ENCODE peak calls at places on chromosomes 6 and 20, in four cellular contexts. W is effector memory CD4-positive, alpha-beta T cell; H is effector memory CD8-positive, alpha-beta T cell; J is neural progenitor cell. F is an unnamed sample.

GRCh38 chr20:5113615-5113986 is 6.2 kb downstream of the PCNA start:
- DNase-seq in W (no peak), H (no peak), J (no peak), F (no peak)

GRCh38 chr6:31821301-31822037 is 6.1 kb upstream of the HSPA1B start:
- DNase-seq in W (no peak), H (no peak), J (peak; percentile 74), F (no peak)

GRCh38 chr6:4664117-4664626 is 112.0 kb upstream of the CDYL start:
- DNase-seq in W (no peak), H (no peak), J (no peak), F (no peak)

GRCh38 chr6:153150400-153150766 is 19.3 kb upstream of the RGS17 start:
- DNase-seq in W (no peak), H (no peak), J (no peak), F (no peak)

GRCh38 chr6:7200598-7201443 is 93.1 kb downstream of the RREB1 start:
- DNase-seq in W (no peak), H (no peak), J (no peak), F (no peak)

GRCh38 chr6:143940011-143940597 is 68.0 kb downstream of the PLAGL1 start:
- DNase-seq in W (peak; percentile 9), H (peak; percentile 36), J (peak; percentile 54), F (peak; percentile 41)

GRCh38 chr6:170091639-170092579 is 199.0 kb downstream of the DLL1 start:
- DNase-seq in W (no peak), H (no peak), J (no peak), F (no peak)

GRCh38 chr6:13614926-13615801 is at the start of gene NOL7:
- DNase-seq in W (peak; percentile 97), H (peak; percentile 99), J (peak; percentile 99), F (peak; percentile 99)

GRCh38 chr6:126170875-126171489 is 168.9 kb upstream of the CENPW start:
- DNase-seq in W (no peak), H (peak; percentile 1), J (peak; percentile 42), F (no peak)

GRCh38 chr6:42337985-42338572 is 113.6 kb downstream of the TRERF1 start:
- DNase-seq in W (no peak), H (no peak), J (no peak), F (no peak)

GRCh38 chr6:32664354-32664753 is 2.1 kb downstream of the HLA-DQB1 start:
- DNase-seq in W (no peak), H (no peak), J (no peak), F (no peak)

GRCh38 chr6:31750411-31751022 is 10.7 kb downstream of the MSH5 start:
- DNase-seq in W (no peak), H (no peak), J (no peak), F (no peak)

GRCh38 chr6:135188718-135189117 is 7.6 kb downstream of the MYB start:
- DNase-seq in W (no peak), H (no peak), J (no peak), F (no peak)

GRCh38 chr6:90502866-90503407 is 83.9 kb downstream of the MAP3K7 start:
- DNase-seq in W (no peak), H (no peak), J (peak; percentile 71), F (no peak)

GRCh38 chr6:47787620-47788497 is 6.0 kb downstream of the OPN5 start:
- DNase-seq in W (peak; percentile 13), H (peak; percentile 26), J (peak; percentile 79), F (peak; percentile 23)

GRCh38 chr20:23245553-23246128 is 105.0 kb upstream of the NXT1 start:
- DNase-seq in W (no peak), H (no peak), J (peak; percentile 59), F (peak; percentile 18)

GRCh38 chr6:134170844-134171243 is 118.4 kb upstream of the SLC2A12 start:
- DNase-seq in W (no peak), H (no peak), J (peak; percentile 10), F (no peak)

GRCh38 chr6:8674088-8674487 is 238.7 kb upstream of the SLC35B3 start:
- DNase-seq in W (no peak), H (no peak), J (no peak), F (no peak)

GRCh38 chr20:7841967-7842301 is 98.3 kb downstream of the HAO1 start:
- DNase-seq in W (no peak), H (no peak), J (peak; percentile 5), F (no peak)

GRCh38 chr6:100171533-100172321 is 177.7 kb upstream of the MCHR2 start:
- DNase-seq in W (no peak), H (no peak), J (no peak), F (no peak)

GRCh38 chr6:151070666-151071065 is 169.1 kb upstream of the AKAP12 start:
- DNase-seq in W (no peak), H (no peak), J (no peak), F (no peak)

GRCh38 chr6:159540152-159540551 is 152.9 kb downstream of the SOD2 start:
- DNase-seq in W (no peak), H (no peak), J (peak; percentile 59), F (no peak)

GRCh38 chr20:17531537-17532025 is 402 bp upstream of the BFSP1 start:
- DNase-seq in W (no peak), H (no peak), J (no peak), F (no peak)